ENCODE peak calls at places on chromosomes 6 and 20, in four cellular contexts. D, Z, U and F are unnamed samples.

GRCh38 chr6:9523462-9523861 is 891.4 kb downstream of the TFAP2A start:
- DNase-seq in U (peak; percentile 93), Z (no peak), D (no peak), F (no peak)

GRCh38 chr6:130776287-130776925 is 50.8 kb upstream of the SMLR1 start:
- DNase-seq in U (peak; percentile 50), Z (peak; percentile 55), D (no peak), F (peak; percentile 59)

GRCh38 chr6:16769131-16769985 is 8.1 kb upstream of the ATXN1 start:
- DNase-seq in D (peak; percentile 14), Z (no peak), U (peak; percentile 89), F (no peak)

GRCh38 chr20:43925215-43925614 is 10.6 kb downstream of the TOX2 start:
- DNase-seq in D (no peak), U (no peak), Z (peak; percentile 53), F (peak; percentile 53)

GRCh38 chr6:28683945-28684538 is 158.4 kb downstream of the GPX5 start:
- DNase-seq in D (no peak), Z (no peak), U (peak; percentile 70), F (no peak)

GRCh38 chr6:170224694-170225660 is 65.9 kb downstream of the DLL1 start:
- DNase-seq in U (peak; percentile 10), Z (no peak), D (no peak), F (no peak)

GRCh38 chr20:34112600-34113061 is 588 bp upstream of the EIF2S2 start:
- DNase-seq in Z (peak; percentile 45), D (no peak), U (peak; percentile 66), F (peak; percentile 31)

GRCh38 chr6:10425973-10426780 is 11.3 kb upstream of the TFAP2A start:
- DNase-seq in U (peak; percentile 19), D (peak; percentile 35), Z (peak; percentile 72), F (no peak)

GRCh38 chr20:57717797-57718196 is 8.0 kb upstream of the PMEPA1 start:
- DNase-seq in Z (no peak), D (no peak), U (peak; percentile 8), F (no peak)

GRCh38 chr6:107657755-107658461 is 166.2 kb downstream of the SCML4 start:
- DNase-seq in Z (peak; percentile 61), U (peak; percentile 88), D (peak; percentile 81), F (peak; percentile 67)

GRCh38 chr6:170031096-170031471 is 259.8 kb downstream of the DLL1 start:
- DNase-seq in D (no peak), U (no peak), Z (no peak), F (no peak)

GRCh38 chr6:32608374-32608773 is 18.7 kb upstream of the HLA-DRB1 start:
- DNase-seq in D (no peak), U (no peak), Z (no peak), F (no peak)
- TF ChIP-seq CTCF in D (no peak), U (no peak), Z (no peak), F (no peak)

DNA sequence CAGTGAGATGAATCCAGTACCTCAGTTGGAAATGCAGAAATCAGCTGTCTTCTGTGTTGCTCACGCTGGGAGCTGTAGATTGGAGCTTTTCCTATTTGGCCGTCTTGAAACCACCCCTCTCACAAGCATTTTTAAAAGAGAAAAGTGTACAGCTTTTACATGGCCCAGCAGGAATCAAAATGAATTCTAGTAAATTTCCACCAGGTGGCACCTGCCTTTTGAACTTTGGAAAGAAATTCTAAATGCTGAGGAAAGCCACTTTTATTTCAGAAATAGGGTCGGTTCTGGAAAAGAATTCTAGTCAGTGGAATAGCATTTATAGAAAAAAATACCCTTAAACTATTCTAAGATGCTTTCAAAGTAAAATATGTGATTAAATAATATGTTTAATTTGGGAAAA is 647.8 kb downstream of the CD109 start:
- DNase-seq in D (no peak), U (peak; percentile 43), Z (no peak), F (no peak)
- TF ChIP-seq CTCF in D (no peak), U (peak; percentile 48), Z (no peak), F (peak; percentile 7)

DNA sequence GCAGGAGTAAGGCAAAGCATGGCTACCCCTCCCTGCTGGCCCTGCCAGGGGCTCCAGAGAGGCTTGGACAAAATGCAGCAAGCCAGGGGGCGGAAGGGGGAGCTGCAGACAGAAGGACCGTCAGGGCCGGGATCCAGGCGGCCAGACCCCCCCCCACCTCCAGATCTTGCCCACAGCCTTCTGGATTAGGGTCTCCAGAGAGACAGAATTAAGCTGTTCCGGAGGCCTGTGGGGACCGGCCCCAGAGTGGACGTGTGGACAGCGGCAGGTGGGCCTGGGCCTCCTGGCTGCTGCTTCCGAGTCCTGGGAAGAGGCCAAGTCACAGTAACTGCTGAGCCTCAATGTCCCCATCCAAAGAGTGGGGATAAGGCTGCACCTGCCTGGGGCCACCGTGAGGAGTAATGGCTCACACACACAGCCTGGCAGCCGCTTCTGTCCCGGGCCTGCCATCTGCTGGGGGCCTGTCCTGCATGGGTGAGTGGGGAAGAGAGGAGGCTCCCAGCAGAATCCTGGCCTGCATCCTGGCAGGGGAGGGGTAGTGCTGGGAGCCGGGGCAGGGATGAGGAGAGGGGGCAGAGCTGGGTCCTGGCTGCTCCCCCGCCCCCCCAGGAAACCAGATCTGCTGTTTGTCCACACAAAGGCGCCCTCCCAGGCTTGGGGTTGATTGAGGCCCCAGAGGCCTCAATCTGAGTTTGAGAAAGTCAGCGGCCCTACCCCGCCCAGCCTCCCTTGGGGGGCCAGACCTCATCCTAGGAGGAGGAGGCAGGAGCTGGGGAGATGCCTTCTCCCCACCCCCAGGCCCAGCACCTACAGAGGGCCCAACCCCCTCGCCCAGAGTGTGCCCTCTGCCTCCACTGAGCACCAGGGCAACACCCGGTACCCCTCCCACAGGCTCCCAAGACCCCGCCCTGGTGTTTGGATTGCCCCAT is 3.9 kb downstream of the LAMA5 start:
- DNase-seq in D (peak; percentile 12), Z (no peak), U (no peak), F (no peak)
- TF ChIP-seq CTCF in D (no peak), Z (no peak), U (no peak), F (peak; percentile 24)

GRCh38 chr20:7272512-7272911 is 505.0 kb downstream of the BMP2 start:
- DNase-seq in Z (no peak), U (peak; percentile 53), D (no peak), F (no peak)
- TF ChIP-seq CTCF in Z (no peak), U (peak; percentile 71), D (no peak), F (no peak)

GRCh38 chr20:36235892-36236785 is at the start of gene AAR2:
- DNase-seq in Z (peak; percentile 85), U (peak; percentile 83), D (peak; percentile 83), F (peak; percentile 81)
- TF ChIP-seq CTCF in Z (no peak), U (no peak), D (no peak), F (no peak)

GRCh38 chr20:56515657-56516381 is 8.7 kb upstream of the FAM209A start:
- DNase-seq in D (no peak), U (peak; percentile 62), Z (no peak), F (no peak)
- TF ChIP-seq CTCF in D (no peak), U (peak; percentile 50), Z (peak; percentile 18), F (peak; percentile 24)

DNA sequence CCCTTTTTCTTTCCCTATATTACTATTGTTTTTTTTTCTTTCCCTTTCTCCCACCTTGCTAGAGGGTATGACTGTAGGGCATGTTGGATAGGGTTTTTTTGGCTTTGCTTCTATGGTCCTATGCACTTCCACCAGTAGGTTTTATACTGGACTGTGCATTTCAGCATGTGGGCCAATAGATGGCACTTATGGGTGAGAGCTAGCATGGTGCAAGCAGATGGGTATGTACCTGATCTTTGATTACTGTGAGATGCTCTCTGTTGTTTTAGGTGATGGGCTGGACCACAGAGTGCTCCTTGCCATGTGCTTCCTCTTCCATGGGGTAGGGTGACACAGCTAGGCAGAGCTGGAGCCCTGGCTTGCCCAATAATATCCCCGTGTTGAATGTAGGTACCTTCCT is 128.5 kb upstream of the CHD6 start:
- DNase-seq in D (no peak), U (no peak), Z (no peak), F (no peak)
- TF ChIP-seq CTCF in D (no peak), U (no peak), Z (no peak), F (no peak)

DNA sequence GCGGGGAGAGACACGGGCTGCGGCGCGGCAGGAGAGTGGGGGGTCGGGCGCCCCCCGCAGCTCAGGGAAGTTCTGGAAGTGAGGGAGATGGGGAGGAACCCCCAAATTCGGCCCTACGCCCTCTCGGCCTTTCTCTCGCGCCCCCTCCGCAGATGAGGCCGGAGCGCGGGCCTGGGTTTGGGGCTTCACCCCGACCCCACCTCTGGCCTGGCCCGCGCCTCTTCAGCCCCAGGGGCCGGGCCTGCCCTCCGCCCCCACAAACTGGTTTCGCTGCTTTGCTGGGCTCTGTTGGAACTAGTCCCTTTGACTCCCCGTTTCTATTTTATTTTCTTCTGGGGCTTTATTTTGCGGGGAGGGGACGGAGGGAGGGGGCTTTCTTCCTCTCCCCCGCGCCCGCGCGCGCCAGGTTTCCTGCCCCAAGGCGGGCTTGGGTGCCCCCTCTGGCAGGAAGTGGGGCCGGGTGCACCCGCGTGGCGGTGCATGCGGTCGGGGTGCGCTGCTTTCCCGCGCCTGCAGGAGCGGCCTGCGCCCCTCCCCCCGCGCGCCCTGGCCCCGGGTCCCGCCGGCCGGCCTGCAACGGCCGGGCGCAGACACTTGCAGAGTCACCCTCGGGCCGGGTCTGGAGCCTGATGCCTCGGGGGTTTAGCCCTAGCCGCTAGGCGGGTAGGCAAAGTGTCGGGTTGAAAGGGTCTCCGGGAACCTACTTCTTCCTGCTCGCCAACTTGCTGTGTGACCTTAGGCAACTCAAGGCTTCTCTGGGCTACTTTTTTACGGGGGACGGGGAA is 1.2 kb downstream of the HMGA1 start:
- DNase-seq in D (peak; percentile 55), Z (peak; percentile 69), U (peak; percentile 31), F (peak; percentile 62)
- TF ChIP-seq CTCF in D (peak; percentile 21), Z (peak; percentile 31), U (no peak), F (peak; percentile 31)

GRCh38 chr20:47665221-47665991 is 119.9 kb downstream of the SULF2 start:
- DNase-seq in D (no peak), Z (no peak), U (no peak), F (no peak)
- TF ChIP-seq CTCF in D (no peak), Z (no peak), U (no peak), F (no peak)